ENCODE peak calls at places on chromosomes 1 and 21, in four cellular contexts. G is K562, X is HepG2, U is SK-N-SH. A is an unnamed sample.

GRCh38 chr1:151516031-151516511 is 4.9 kb downstream of the CGN start:
- DNase-seq in U (no peak), G (no peak), X (no peak), A (no peak)

GRCh38 chr1:204112876-204113730 is 38.7 kb downstream of the ETNK2 start:
- DNase-seq in G (no peak), U (no peak), X (no peak), A (no peak)

GRCh38 chr1:163875214-163875926 is 553.6 kb downstream of the NUF2 start:
- DNase-seq in X (no peak), U (no peak), G (no peak), A (no peak)

GRCh38 chr1:155127105-155127671 is 488 bp upstream of the EFNA1 start:
- DNase-seq in G (no peak), X (peak), U (peak), A (no peak)

GRCh38 chr21:39867198-39867650 is at the start of gene PCP4:
- DNase-seq in G (peak), U (peak), X (peak), A (peak)

GRCh38 chr1:29703596-29703995 is 467.3 kb downstream of the PTPRU start:
- DNase-seq in X (no peak), U (peak), G (peak), A (no peak)

GRCh38 chr1:77400781-77401180 is 119.0 kb downstream of the AK5 start:
- DNase-seq in G (no peak), U (no peak), X (no peak), A (no peak)

GRCh38 chr21:17371470-17371869 is 141.4 kb upstream of the CXADR start:
- DNase-seq in G (no peak), U (no peak), X (no peak), A (no peak)

GRCh38 chr1:8142955-8143629 is 117.0 kb upstream of the ERRFI1 start:
- DNase-seq in G (no peak), X (no peak), U (no peak), A (no peak)

GRCh38 chr1:234478152-234478480 is 863 bp downstream of the TARBP1 start:
- DNase-seq in X (peak), U (peak), G (peak), A (no peak)

GRCh38 chr1:241778117-241778516 is 69.9 kb upstream of the EXO1 start:
- DNase-seq in G (no peak), X (no peak), U (no peak), A (no peak)

GRCh38 chr1:26724938-26725337 is 29.1 kb downstream of the ARID1A start:
- DNase-seq in X (no peak), G (no peak), U (no peak), A (no peak)

GRCh38 chr1:51734899-51735745 is 118.2 kb downstream of the OSBPL9 start:
- DNase-seq in X (no peak), G (no peak), U (no peak), A (no peak)

GRCh38 chr21:41632748-41633475 is 125.0 kb upstream of the TMPRSS2 start:
- DNase-seq in G (no peak), X (no peak), U (no peak), A (no peak)

DNA sequence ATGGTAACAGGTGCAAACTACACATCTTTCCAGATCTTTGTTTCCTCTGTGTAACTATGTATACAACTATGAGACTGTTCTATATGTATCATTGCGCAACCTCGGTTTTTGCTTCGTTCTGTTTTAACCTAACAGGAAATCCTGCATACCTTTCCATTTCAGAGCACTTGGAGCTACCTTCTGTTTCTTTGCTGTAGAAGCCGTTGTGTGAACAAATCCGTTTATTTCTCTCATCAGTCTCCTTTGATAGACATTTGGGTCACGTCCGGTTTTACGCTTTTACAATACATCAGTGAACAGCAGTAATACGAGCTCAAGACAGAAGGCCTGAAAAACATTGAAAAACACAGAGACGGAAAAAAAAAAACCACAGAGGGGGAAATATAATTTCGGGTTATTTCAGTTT is 10.5 kb downstream of the ATP5IF1 start:
- DNase-seq in X (peak), U (no peak), G (no peak), A (no peak)
- TF ChIP-seq ELF1 in X (peak), U (no peak), G (no peak), A (no peak)

GRCh38 chr1:112828716-112829115 is 113.6 kb upstream of the PPM1J start:
- DNase-seq in G (no peak), U (no peak), X (no peak), A (no peak)
- TF ChIP-seq MAX in G (no peak), U (no peak), X (no peak), A (no peak)

GRCh38 chr1:48817505-48818114 is 40.9 kb upstream of the BEND5 start:
- DNase-seq in U (peak), G (no peak), X (peak), A (peak)
- TF ChIP-seq ELF1 in U (no peak), G (no peak), X (no peak), A (no peak)

GRCh38 chr21:31711745-31712144 is 20.2 kb downstream of the SCAF4 start:
- DNase-seq in X (no peak), U (no peak), G (no peak), A (no peak)

GRCh38 chr21:31707499-31707898 is 24.4 kb downstream of the SCAF4 start:
- DNase-seq in X (no peak), G (no peak), U (no peak), A (no peak)

GRCh38 chr21:31711326-31711725 is 20.6 kb downstream of the SCAF4 start:
- DNase-seq in X (no peak), U (no peak), G (no peak), A (no peak)

GRCh38 chr21:31713115-31713514 is 18.8 kb downstream of the SCAF4 start:
- DNase-seq in X (no peak), U (no peak), G (no peak), A (no peak)

DNA sequence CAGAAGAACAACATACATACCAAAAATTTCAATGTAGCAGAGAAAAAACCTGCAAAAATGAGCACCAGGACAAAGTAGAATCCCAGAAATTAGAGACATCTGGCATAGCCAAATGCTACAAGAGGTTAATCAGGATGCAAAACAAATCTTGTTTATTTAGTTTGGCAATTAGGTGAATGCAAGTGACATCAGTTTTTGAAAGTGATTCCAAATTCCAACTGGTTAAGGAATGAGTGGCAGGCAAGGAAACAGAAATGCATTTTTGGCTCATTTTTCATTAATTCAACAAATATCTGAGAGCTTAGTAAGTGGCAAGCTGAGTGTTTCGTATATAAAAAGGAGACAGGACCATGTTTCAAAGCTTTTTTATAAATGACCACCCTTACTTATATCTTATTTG is 21.3 kb downstream of the SCAF4 start:
- DNase-seq in X (no peak), G (no peak), U (no peak), A (no peak)
- TF ChIP-seq MAX in X (no peak), G (no peak), U (no peak), A (no peak)

A was measured in HCT116.